ENCODE peak calls at places on chromosomes 1 and 21, in seven cellular contexts. B is retinal pigment epithelial cell, L is astrocyte of the spinal cord, A is tibial nerve, O is dorsolateral prefrontal cortex, N is upper lobe of right lung, K is GM06990. G is an unnamed sample.

GRCh38 chr1:185398022-185398421 is 81.0 kb upstream of the IVNS1ABP start:
- DNase-seq in B (no peak), K (no peak), A (no peak), N (no peak), O (no peak), L (no peak), G (peak)

GRCh38 chr1:47196622-47197021 is 6.8 kb upstream of the PDZK1IP1 start:
- DNase-seq in O (no peak), N (peak), L (no peak), B (no peak), A (no peak), K (no peak), G (no peak)

GRCh38 chr1:17531682-17532487 is 7.6 kb upstream of the ARHGEF10L start:
- DNase-seq in O (peak), N (no peak), K (no peak), A (peak), B (peak), L (peak), G (no peak)

GRCh38 chr1:117985973-117986372 is 56.4 kb downstream of the WDR3 start:
- DNase-seq in A (no peak), L (no peak), B (no peak), K (no peak), N (no peak), O (no peak), G (peak)

GRCh38 chr1:82485591-82486369 is 685.0 kb downstream of the ADGRL2 start:
- DNase-seq in B (no peak), A (peak), L (peak), O (peak), N (no peak), K (no peak), G (no peak)

GRCh38 chr1:33349778-33350610 is 29.1 kb upstream of the A3GALT2 start:
- DNase-seq in O (peak), L (peak), A (peak), B (no peak), K (peak), N (peak), G (peak)

GRCh38 chr1:31562707-31563360 is 13.5 kb upstream of the TINAGL1 start:
- DNase-seq in L (no peak), O (no peak), K (no peak), A (no peak), B (no peak), N (no peak), G (no peak)

GRCh38 chr1:70779571-70779970 is 268.0 kb downstream of the PTGER3 start:
- DNase-seq in L (peak), K (no peak), O (no peak), B (no peak), N (no peak), A (no peak), G (peak)

GRCh38 chr1:235931181-235931738 is 64.6 kb upstream of the LYST start:
- DNase-seq in L (no peak), A (no peak), K (no peak), B (no peak), O (no peak), N (no peak), G (no peak)

GRCh38 chr1:203669739-203670138 is 43.1 kb downstream of the ATP2B4 start:
- DNase-seq in B (no peak), N (no peak), O (no peak), A (no peak), K (no peak), L (peak), G (no peak)

GRCh38 chr1:192104852-192105251 is 53.4 kb upstream of the RGS18 start:
- DNase-seq in L (peak), A (no peak), K (no peak), N (no peak), B (no peak), O (no peak), G (no peak)

GRCh38 chr1:2233468-2233867 is 5.3 kb downstream of the SKI start:
- DNase-seq in L (no peak), N (no peak), B (no peak), A (no peak), O (peak), K (no peak), G (no peak)

GRCh38 chr21:46152939-46153258 is 2.5 kb downstream of the FTCD start:
- DNase-seq in B (no peak), O (no peak), A (no peak), N (no peak), K (no peak), L (no peak), G (no peak)

GRCh38 chr1:51230501-51231078 is 5.5 kb upstream of the RNF11 start:
- DNase-seq in O (no peak), K (no peak), N (no peak), B (no peak), A (no peak), L (no peak), G (no peak)

GRCh38 chr1:156160744-156161181 is 7.4 kb downstream of the SEMA4A start:
- DNase-seq in B (peak), K (no peak), N (peak), L (peak), O (peak), A (peak), G (peak)

GRCh38 chr1:58718435-58718834 is 18.6 kb upstream of the MYSM1 start:
- DNase-seq in L (no peak), K (no peak), N (no peak), A (no peak), O (no peak), B (no peak), G (no peak)

GRCh38 chr21:20999567-21000169 is 1.5 kb downstream of the NCAM2 start:
- DNase-seq in O (peak), N (no peak), L (peak), K (no peak), A (peak), B (no peak), G (peak)

GRCh38 chr21:34968414-34969333 is 80.4 kb downstream of the RUNX1 start:
- DNase-seq in N (no peak), K (no peak), B (no peak), O (no peak), A (no peak), L (no peak), G (no peak)

GRCh38 chr1:110829955-110830553 is 42.9 kb upstream of the CD53 start:
- DNase-seq in K (peak), O (no peak), A (no peak), B (no peak), L (no peak), N (no peak), G (peak)

GRCh38 chr1:181104790-181105133 is 16.3 kb downstream of the IER5 start:
- DNase-seq in O (peak), K (no peak), L (no peak), A (no peak), B (no peak), N (peak), G (peak)

GRCh38 chr1:244361764-244362473 is 89.8 kb downstream of the ADSS2 start:
- DNase-seq in K (no peak), L (peak), N (no peak), O (no peak), B (peak), A (no peak), G (no peak)

GRCh38 chr1:240612811-240613210 is 856 bp upstream of the GREM2 start:
- DNase-seq in L (no peak), B (no peak), N (no peak), K (no peak), A (no peak), O (no peak), G (no peak)

GRCh38 chr1:212600071-212600915 is 8.3 kb upstream of the ATF3 start:
- DNase-seq in O (no peak), N (no peak), A (no peak), L (no peak), K (no peak), B (no peak), G (no peak)

GRCh38 chr1:115069186-115069585 is 20.1 kb downstream of the TSPAN2 start:
- DNase-seq in K (no peak), B (no peak), A (no peak), O (no peak), L (peak), N (no peak), G (no peak)

GRCh38 chr1:36089393-36090121 is 865 bp downstream of the ADPRS start:
- DNase-seq in A (no peak), B (no peak), L (peak), N (peak), O (no peak), K (no peak), G (peak)

GRCh38 chr1:202802998-202803932 is 5.0 kb downstream of the KDM5B start:
- DNase-seq in B (no peak), O (no peak), A (no peak), K (no peak), N (no peak), L (peak), G (no peak)

DNA sequence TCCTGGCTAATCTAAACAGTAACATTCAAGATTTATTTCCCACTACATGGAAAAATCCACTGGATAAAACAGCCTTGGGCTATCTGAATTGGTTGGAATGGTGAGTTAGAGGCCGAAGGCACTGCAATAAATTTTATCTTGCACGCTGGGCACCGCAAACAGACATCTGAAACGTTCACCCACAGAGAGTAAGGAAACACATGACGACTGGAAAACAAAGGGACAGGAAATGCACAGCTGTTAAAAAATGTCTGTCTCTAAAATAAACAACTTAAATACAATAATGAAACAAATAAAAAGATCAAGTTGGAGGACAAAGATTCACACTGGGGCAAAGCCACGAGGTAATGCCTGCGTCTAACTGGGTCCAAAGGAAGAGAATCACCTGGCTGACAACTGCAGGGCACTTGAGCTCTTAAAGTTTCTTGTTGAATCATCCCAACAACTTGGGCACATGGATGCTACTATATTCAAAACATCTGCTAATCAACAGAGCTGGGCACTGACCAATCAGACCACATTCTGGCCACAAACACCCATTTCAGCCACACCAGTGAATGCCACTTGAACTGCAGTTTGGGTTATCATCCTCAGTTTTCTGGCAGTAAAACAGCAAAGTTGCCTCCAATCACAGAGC is 51.2 kb downstream of the ABCA4 start:
- DNase-seq in K (no peak), L (no peak), B (no peak), A (no peak), O (no peak), N (no peak), G (no peak)
- H3K4me3 ChIP-seq in K (no peak), L (no peak), B (no peak), A (no peak), O (no peak), N (no peak), G (no peak)

GRCh38 chr1:201381130-201381529 is 3.6 kb upstream of the TNNT2 start:
- DNase-seq in L (no peak), K (no peak), N (peak), A (no peak), O (no peak), B (no peak), G (no peak)
- TF ChIP-seq CTCF in L (no peak), K (no peak), N (no peak), A (no peak), O (no peak), B (no peak), G (no peak)

GRCh38 chr1:171421413-171422020 is 63.8 kb upstream of the PRRC2C start:
- DNase-seq in A (no peak), N (no peak), B (no peak), K (no peak), O (no peak), L (no peak), G (no peak)
- H3K4me3 ChIP-seq in A (no peak), N (no peak), B (no peak), K (no peak), O (no peak), L (no peak), G (no peak)

GRCh38 chr1:101043776-101044175 is 18.2 kb upstream of the DPH5 start:
- DNase-seq in K (no peak), N (no peak), L (peak), B (no peak), O (no peak), A (no peak), G (no peak)
- TF ChIP-seq CTCF in K (no peak), N (no peak), L (peak), B (peak), O (no peak), A (no peak), G (no peak)

GRCh38 chr1:94120983-94121382 is at the start of gene ABCA4:
- DNase-seq in O (no peak), A (no peak), B (no peak), K (no peak), L (no peak), N (no peak), G (no peak)
- H3K4me3 ChIP-seq in O (no peak), A (no peak), B (no peak), K (no peak), L (no peak), N (no peak), G (no peak)

DNA sequence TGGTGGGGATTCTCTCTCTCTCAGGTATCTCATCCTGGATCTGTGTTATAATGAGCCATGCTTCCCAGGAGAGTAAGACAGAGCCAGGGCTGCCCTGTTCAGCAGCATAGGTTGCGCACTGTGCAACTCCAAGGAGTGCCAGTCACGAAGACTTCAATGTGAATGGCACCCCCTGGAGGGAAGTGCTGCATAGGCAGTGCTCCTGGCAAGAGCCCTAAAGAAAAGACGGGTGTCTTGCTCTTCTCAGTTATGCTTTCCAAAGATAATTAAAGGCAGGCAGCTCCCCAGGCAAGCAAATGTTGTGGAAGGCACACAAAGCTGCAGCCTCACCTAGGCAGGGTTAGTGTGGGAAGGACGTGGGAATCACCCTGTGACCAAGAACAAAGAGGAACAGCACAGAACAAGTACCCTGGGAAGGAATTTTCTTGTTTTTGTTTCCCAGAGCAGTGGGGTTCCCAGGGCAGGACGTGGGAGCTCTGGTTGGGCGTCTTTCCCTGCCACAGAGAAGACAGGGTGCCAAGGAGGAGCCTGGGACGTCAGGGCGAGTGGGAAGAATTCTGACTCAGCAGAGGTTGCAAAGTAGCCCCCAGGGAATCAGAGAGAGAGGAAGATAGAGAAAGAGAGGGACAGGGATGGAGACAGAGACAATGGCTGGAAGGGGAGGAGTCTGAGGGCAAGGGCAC is 120.9 kb downstream of the KCNN3 start:
- DNase-seq in O (no peak), K (no peak), A (no peak), N (no peak), B (no peak), L (peak), G (peak)
- TF ChIP-seq CTCF in O (no peak), K (peak), A (no peak), N (no peak), B (peak), L (peak), G (peak)

DNA sequence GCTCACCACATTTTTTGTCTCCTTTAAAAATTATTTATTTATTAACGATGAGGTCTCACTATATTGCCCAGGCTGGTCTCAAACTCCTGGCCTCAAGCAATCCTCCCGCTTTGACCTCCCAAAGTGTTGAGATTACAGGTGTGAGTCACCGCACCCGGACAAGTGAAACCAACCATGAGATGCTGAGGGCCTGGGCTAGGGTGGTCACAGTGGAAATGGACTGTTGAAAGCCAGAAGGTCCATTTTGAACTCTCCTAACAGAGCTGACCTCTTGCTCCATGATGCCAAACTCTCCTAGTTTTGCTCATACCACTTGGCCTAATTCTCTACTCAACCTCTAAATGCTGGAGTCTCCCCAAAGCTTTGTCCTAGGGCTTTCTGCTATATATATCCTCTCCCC is 109.1 kb downstream of the SLC45A1 start:
- DNase-seq in N (no peak), K (no peak), L (no peak), A (no peak), O (no peak), B (no peak), G (peak)
- H3K4me3 ChIP-seq in N (no peak), K (no peak), L (no peak), A (no peak), O (no peak), B (no peak), G (no peak)

DNA sequence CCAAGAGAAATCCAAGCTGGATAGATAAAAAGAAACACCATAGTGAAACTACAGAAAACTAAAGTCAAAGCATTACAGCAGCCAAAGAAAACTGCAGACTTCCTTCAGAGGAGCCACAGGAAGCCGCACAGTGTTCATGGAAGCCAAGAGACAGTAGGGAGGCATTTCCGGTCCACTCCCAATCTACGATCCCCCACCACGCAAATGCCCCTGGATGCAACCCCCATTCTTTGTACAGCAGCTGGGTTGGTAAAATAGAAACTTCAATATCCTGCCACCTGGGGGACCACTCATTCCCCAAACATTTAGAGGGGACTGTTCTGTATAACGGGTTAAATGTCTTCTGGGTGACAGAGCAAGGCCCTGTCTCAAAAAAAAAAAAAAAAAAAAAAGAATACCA is 43.9 kb upstream of the TSPEAR start:
- DNase-seq in K (no peak), B (no peak), N (no peak), A (no peak), O (no peak), L (peak), G (no peak)
- TF ChIP-seq CTCF in K (peak), B (peak), N (no peak), A (no peak), O (no peak), L (peak), G (no peak)